ENCODE peak calls at places on chromosome 12, in nine cellular contexts. One of them, this sample, is unnamed. For H3K36me3, the result is how much of the 10 kb centered on the place peaks cover.

GRCh38 chr12:106010746-106011145 is 128.0 kb downstream of the NUAK1 start:
- DNase-seq in stomach: no peak
- DNase-seq in psoas muscle: no peak
- DNase-seq in pancreas: no peak
- DNase-seq in BE2C: no peak
- DNase-seq in cardiac muscle cell: peak
- DNase-seq in left ventricle myocardium inferior: no peak
- DNase-seq in body of pancreas: no peak
- DNase-seq in PC-3: no peak
- DNase-seq in this sample: no peak

GRCh38 chr12:104057771-104058197 is 6.5 kb upstream of the HCFC2 start:
- DNase-seq in stomach: no peak
- DNase-seq in psoas muscle: no peak
- DNase-seq in pancreas: no peak
- DNase-seq in BE2C: peak
- DNase-seq in cardiac muscle cell: peak
- DNase-seq in left ventricle myocardium inferior: no peak
- DNase-seq in body of pancreas: no peak
- DNase-seq in PC-3: peak
- DNase-seq in this sample: no peak

GRCh38 chr12:108838194-108839010 is 19.0 kb downstream of the SSH1 start:
- DNase-seq in stomach: peak
- DNase-seq in psoas muscle: peak
- DNase-seq in pancreas: peak
- DNase-seq in BE2C: peak
- DNase-seq in cardiac muscle cell: peak
- DNase-seq in left ventricle myocardium inferior: peak
- DNase-seq in body of pancreas: peak
- DNase-seq in PC-3: peak
- DNase-seq in this sample: peak

GRCh38 chr12:124453419-124454351 is 113.7 kb downstream of the NCOR2 start:
- DNase-seq in stomach: peak
- DNase-seq in psoas muscle: peak
- DNase-seq in pancreas: no peak
- DNase-seq in BE2C: peak
- DNase-seq in cardiac muscle cell: peak
- DNase-seq in left ventricle myocardium inferior: peak
- DNase-seq in body of pancreas: peak
- DNase-seq in PC-3: peak
- DNase-seq in this sample: peak

GRCh38 chr12:91361864-91362263 is 179.2 kb upstream of the DCN start:
- DNase-seq in stomach: no peak
- DNase-seq in psoas muscle: no peak
- DNase-seq in pancreas: no peak
- DNase-seq in BE2C: no peak
- DNase-seq in cardiac muscle cell: peak
- DNase-seq in left ventricle myocardium inferior: no peak
- DNase-seq in body of pancreas: no peak
- DNase-seq in PC-3: peak
- DNase-seq in this sample: no peak

GRCh38 chr12:47781479-47782371 is 8.7 kb downstream of the SLC48A1 start:
- DNase-seq in stomach: no peak
- DNase-seq in psoas muscle: no peak
- DNase-seq in pancreas: no peak
- DNase-seq in BE2C: no peak
- DNase-seq in cardiac muscle cell: no peak
- DNase-seq in left ventricle myocardium inferior: no peak
- DNase-seq in body of pancreas: no peak
- DNase-seq in PC-3: peak
- DNase-seq in this sample: peak

GRCh38 chr12:123949118-123949774 is 23.4 kb downstream of the CCDC92 start:
- DNase-seq in stomach: no peak
- DNase-seq in psoas muscle: no peak
- DNase-seq in pancreas: no peak
- DNase-seq in BE2C: no peak
- DNase-seq in cardiac muscle cell: no peak
- DNase-seq in left ventricle myocardium inferior: no peak
- DNase-seq in body of pancreas: no peak
- DNase-seq in PC-3: no peak
- DNase-seq in this sample: no peak

GRCh38 chr12:79020106-79020505 is 155.5 kb downstream of the SYT1 start:
- DNase-seq in stomach: no peak
- DNase-seq in psoas muscle: no peak
- DNase-seq in pancreas: no peak
- DNase-seq in BE2C: peak
- DNase-seq in cardiac muscle cell: no peak
- DNase-seq in left ventricle myocardium inferior: no peak
- DNase-seq in body of pancreas: no peak
- DNase-seq in PC-3: peak
- DNase-seq in this sample: no peak

GRCh38 chr12:2098852-2099251 is 46.1 kb downstream of the CACNA1C start:
- DNase-seq in stomach: no peak
- DNase-seq in psoas muscle: no peak
- DNase-seq in pancreas: no peak
- DNase-seq in BE2C: no peak
- DNase-seq in cardiac muscle cell: no peak
- DNase-seq in left ventricle myocardium inferior: no peak
- DNase-seq in body of pancreas: no peak
- DNase-seq in PC-3: no peak
- DNase-seq in this sample: no peak

GRCh38 chr12:2019126-2019525 is 14.9 kb upstream of the DCP1B start:
- DNase-seq in stomach: no peak
- DNase-seq in psoas muscle: no peak
- DNase-seq in pancreas: no peak
- DNase-seq in BE2C: no peak
- DNase-seq in cardiac muscle cell: no peak
- DNase-seq in left ventricle myocardium inferior: no peak
- DNase-seq in body of pancreas: no peak
- DNase-seq in PC-3: no peak
- DNase-seq in this sample: no peak

GRCh38 chr12:54411398-54412241 is 7.4 kb downstream of the ITGA5 start:
- DNase-seq in stomach: peak
- DNase-seq in psoas muscle: peak
- DNase-seq in pancreas: no peak
- DNase-seq in BE2C: no peak
- DNase-seq in cardiac muscle cell: peak
- DNase-seq in left ventricle myocardium inferior: peak
- DNase-seq in body of pancreas: no peak
- DNase-seq in PC-3: peak
- DNase-seq in this sample: peak

GRCh38 chr12:103330672-103331071 is 165.1 kb downstream of the C12orf42 start:
- DNase-seq in stomach: no peak
- DNase-seq in psoas muscle: no peak
- DNase-seq in pancreas: no peak
- DNase-seq in BE2C: no peak
- DNase-seq in cardiac muscle cell: no peak
- DNase-seq in left ventricle myocardium inferior: no peak
- DNase-seq in body of pancreas: no peak
- DNase-seq in PC-3: no peak
- DNase-seq in this sample: no peak

GRCh38 chr12:46556105-46556559 is 183.6 kb upstream of the SLC38A2 start:
- DNase-seq in stomach: no peak
- DNase-seq in psoas muscle: no peak
- DNase-seq in pancreas: no peak
- DNase-seq in BE2C: no peak
- DNase-seq in cardiac muscle cell: peak
- DNase-seq in left ventricle myocardium inferior: no peak
- DNase-seq in body of pancreas: no peak
- DNase-seq in PC-3: peak
- DNase-seq in this sample: no peak

GRCh38 chr12:121590476-121591143 is 9.8 kb upstream of the KDM2B start:
- DNase-seq in stomach: no peak
- DNase-seq in psoas muscle: peak
- DNase-seq in pancreas: no peak
- DNase-seq in BE2C: no peak
- DNase-seq in cardiac muscle cell: peak
- DNase-seq in left ventricle myocardium inferior: no peak
- DNase-seq in body of pancreas: no peak
- DNase-seq in PC-3: no peak
- DNase-seq in this sample: no peak

GRCh38 chr12:22658214-22658613 is 33.2 kb downstream of the ETNK1 start:
- DNase-seq in stomach: no peak
- DNase-seq in psoas muscle: no peak
- DNase-seq in pancreas: no peak
- DNase-seq in BE2C: no peak
- DNase-seq in cardiac muscle cell: peak
- DNase-seq in left ventricle myocardium inferior: no peak
- DNase-seq in body of pancreas: no peak
- DNase-seq in PC-3: peak
- DNase-seq in this sample: no peak

GRCh38 chr12:127064207-127064606 is 1202.8 kb upstream of the TMEM132C start:
- DNase-seq in stomach: no peak
- DNase-seq in psoas muscle: no peak
- DNase-seq in pancreas: no peak
- DNase-seq in BE2C: no peak
- DNase-seq in cardiac muscle cell: no peak
- DNase-seq in left ventricle myocardium inferior: no peak
- DNase-seq in body of pancreas: no peak
- DNase-seq in PC-3: no peak
- DNase-seq in this sample: no peak
- TF ChIP-seq CTCF in stomach: no peak
- TF ChIP-seq CTCF in psoas muscle: no peak
- TF ChIP-seq CTCF in pancreas: no peak
- TF ChIP-seq CTCF in BE2C: no peak
- TF ChIP-seq CTCF in cardiac muscle cell: no peak
- TF ChIP-seq CTCF in left ventricle myocardium inferior: no peak
- TF ChIP-seq CTCF in body of pancreas: no peak
- TF ChIP-seq CTCF in PC-3: no peak
- TF ChIP-seq CTCF in this sample: no peak

DNA sequence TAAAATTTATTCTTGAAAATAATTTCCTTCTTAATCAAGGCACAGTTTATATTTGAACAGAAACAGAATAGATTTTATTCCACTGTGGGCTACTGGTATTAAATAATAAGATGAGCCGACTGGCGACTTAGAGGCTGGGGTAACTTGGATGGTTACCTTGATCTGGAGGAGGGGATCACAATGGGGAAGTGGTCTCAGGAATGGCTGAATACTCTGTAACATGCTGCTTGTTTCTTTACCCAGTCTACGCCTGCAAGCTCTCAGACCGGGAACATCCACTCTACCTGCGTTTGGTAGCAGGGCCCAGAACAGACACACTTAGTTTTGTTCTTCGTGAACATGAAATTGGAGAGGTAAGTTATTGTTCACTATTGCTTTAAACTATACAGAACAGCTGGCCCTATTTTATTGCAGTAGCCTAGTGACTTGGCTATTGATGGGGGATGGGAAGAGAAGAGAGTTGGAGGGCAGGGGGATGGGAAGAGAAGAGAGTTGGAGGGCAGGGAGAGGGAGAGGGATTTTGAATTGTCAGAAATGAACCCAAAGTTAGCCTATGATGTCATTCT is 67.9 kb downstream of the GNS start:
- DNase-seq in stomach: no peak
- DNase-seq in psoas muscle: no peak
- DNase-seq in pancreas: no peak
- DNase-seq in BE2C: no peak
- DNase-seq in cardiac muscle cell: no peak
- DNase-seq in left ventricle myocardium inferior: no peak
- DNase-seq in body of pancreas: no peak
- DNase-seq in PC-3: no peak
- DNase-seq in this sample: no peak
- H3K36me3 ChIP-seq in stomach: half or more
- H3K36me3 ChIP-seq in psoas muscle: under half
- H3K36me3 ChIP-seq in pancreas: under half
- H3K36me3 ChIP-seq in BE2C: under half
- H3K36me3 ChIP-seq in cardiac muscle cell: under half
- H3K36me3 ChIP-seq in left ventricle myocardium inferior: under half
- H3K36me3 ChIP-seq in body of pancreas: under half
- H3K36me3 ChIP-seq in PC-3: under half
- H3K36me3 ChIP-seq in this sample: under half

DNA sequence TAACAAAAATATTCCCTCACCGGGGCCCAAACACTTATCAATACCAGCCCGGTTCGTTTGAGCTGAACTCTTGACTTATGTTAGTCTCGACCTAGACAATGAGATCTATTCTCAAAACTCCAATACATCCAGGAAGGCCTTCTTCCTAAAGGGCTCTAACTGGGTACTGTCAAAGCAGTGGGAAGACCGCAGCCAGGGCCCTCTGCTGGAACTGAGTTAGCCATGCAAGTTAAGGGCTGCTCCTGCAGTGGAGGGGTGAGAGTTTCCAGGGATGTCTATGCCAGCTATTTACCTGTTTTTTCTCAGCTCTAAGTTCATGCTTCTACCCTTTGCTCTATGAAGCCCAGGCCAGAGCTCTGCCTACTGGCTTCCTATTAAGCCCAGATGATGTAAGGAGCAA is 348.8 kb downstream of the GXYLT1 start:
- DNase-seq in stomach: no peak
- DNase-seq in psoas muscle: no peak
- DNase-seq in pancreas: no peak
- DNase-seq in BE2C: no peak
- DNase-seq in cardiac muscle cell: no peak
- DNase-seq in left ventricle myocardium inferior: no peak
- DNase-seq in body of pancreas: no peak
- DNase-seq in PC-3: peak
- DNase-seq in this sample: no peak
- TF ChIP-seq CTCF in stomach: no peak
- TF ChIP-seq CTCF in psoas muscle: no peak
- TF ChIP-seq CTCF in pancreas: no peak
- TF ChIP-seq CTCF in BE2C: peak
- TF ChIP-seq CTCF in cardiac muscle cell: no peak
- TF ChIP-seq CTCF in left ventricle myocardium inferior: no peak
- TF ChIP-seq CTCF in body of pancreas: no peak
- TF ChIP-seq CTCF in PC-3: peak
- TF ChIP-seq CTCF in this sample: no peak

GRCh38 chr12:77120156-77120555 is 54.8 kb upstream of the E2F7 start:
- DNase-seq in stomach: no peak
- DNase-seq in psoas muscle: no peak
- DNase-seq in pancreas: no peak
- DNase-seq in BE2C: no peak
- DNase-seq in cardiac muscle cell: peak
- DNase-seq in left ventricle myocardium inferior: no peak
- DNase-seq in body of pancreas: no peak
- DNase-seq in PC-3: peak
- DNase-seq in this sample: no peak

GRCh38 chr12:77120695-77121094 is 55.3 kb upstream of the E2F7 start:
- DNase-seq in stomach: no peak
- DNase-seq in psoas muscle: no peak
- DNase-seq in pancreas: no peak
- DNase-seq in BE2C: no peak
- DNase-seq in cardiac muscle cell: peak
- DNase-seq in left ventricle myocardium inferior: no peak
- DNase-seq in body of pancreas: no peak
- DNase-seq in PC-3: peak
- DNase-seq in this sample: no peak

GRCh38 chr12:77124767-77125166 is 59.4 kb upstream of the E2F7 start:
- DNase-seq in stomach: no peak
- DNase-seq in psoas muscle: no peak
- DNase-seq in pancreas: no peak
- DNase-seq in BE2C: no peak
- DNase-seq in cardiac muscle cell: peak
- DNase-seq in left ventricle myocardium inferior: no peak
- DNase-seq in body of pancreas: no peak
- DNase-seq in PC-3: no peak
- DNase-seq in this sample: no peak

GRCh38 chr12:77122236-77122635 is 56.9 kb upstream of the E2F7 start:
- DNase-seq in stomach: no peak
- DNase-seq in psoas muscle: no peak
- DNase-seq in pancreas: no peak
- DNase-seq in BE2C: no peak
- DNase-seq in cardiac muscle cell: peak
- DNase-seq in left ventricle myocardium inferior: no peak
- DNase-seq in body of pancreas: no peak
- DNase-seq in PC-3: peak
- DNase-seq in this sample: no peak

GRCh38 chr12:77122661-77123060 is 57.3 kb upstream of the E2F7 start:
- DNase-seq in stomach: no peak
- DNase-seq in psoas muscle: no peak
- DNase-seq in pancreas: no peak
- DNase-seq in BE2C: no peak
- DNase-seq in cardiac muscle cell: peak
- DNase-seq in left ventricle myocardium inferior: no peak
- DNase-seq in body of pancreas: no peak
- DNase-seq in PC-3: no peak
- DNase-seq in this sample: no peak
- H3K36me3 ChIP-seq in stomach: under half
- H3K36me3 ChIP-seq in psoas muscle: under half
- H3K36me3 ChIP-seq in pancreas: under half
- H3K36me3 ChIP-seq in BE2C: under half
- H3K36me3 ChIP-seq in cardiac muscle cell: under half
- H3K36me3 ChIP-seq in left ventricle myocardium inferior: under half
- H3K36me3 ChIP-seq in body of pancreas: under half
- H3K36me3 ChIP-seq in PC-3: under half
- H3K36me3 ChIP-seq in this sample: under half

This sample was measured in spleen.